ENCODE peak calls at places on chromosomes 11 and 22, in seven cellular contexts. T is IMR-90, Y is H9, J is mesenchymal stem cell, P is H1, W is neuronal stem cell, N is trophoblast cell. G is an unnamed sample. For H3K79me1, the result is how much of the 10 kb centered on the place peaks cover.

GRCh38 chr11:65041206-65042035 is at the start of gene SAC3D1:
- DNase-seq in N (peak), J (peak), P (no peak), W (peak), T (peak), Y (no peak), G (peak)

GRCh38 chr11:76025817-76026216 is 180.5 kb downstream of the WNT11 start:
- DNase-seq in Y (no peak), N (no peak), J (no peak), P (no peak), W (no peak), T (no peak), G (peak)

GRCh38 chr11:122069946-122070345 is 46.1 kb downstream of the BLID start:
- DNase-seq in T (peak), N (peak), J (peak), W (peak), P (no peak), Y (peak), G (peak)

GRCh38 chr11:129814244-129814992 is 1.2 kb upstream of the TMEM45B start:
- DNase-seq in Y (no peak), J (no peak), T (no peak), P (no peak), W (no peak), N (no peak), G (peak)

GRCh38 chr11:68934666-68935065 is 31.0 kb downstream of the IGHMBP2 start:
- DNase-seq in Y (no peak), J (no peak), P (no peak), T (no peak), N (no peak), W (no peak), G (no peak)

GRCh38 chr11:72831521-72832300 is 17.5 kb downstream of the ATG16L2 start:
- DNase-seq in Y (peak), T (peak), P (peak), N (peak), W (peak), J (peak), G (peak)

GRCh38 chr11:1571760-1572199 is 291 bp downstream of the DUSP8 start:
- DNase-seq in Y (no peak), T (no peak), N (no peak), P (no peak), J (no peak), W (no peak), G (no peak)

GRCh38 chr22:30282616-30283046 is 6.7 kb downstream of the CASTOR1 start:
- DNase-seq in P (no peak), T (no peak), N (no peak), Y (no peak), W (no peak), J (no peak), G (no peak)

GRCh38 chr22:49754674-49755590 is 72.7 kb downstream of the BRD1 start:
- DNase-seq in W (no peak), N (no peak), T (no peak), J (no peak), Y (peak), P (no peak), G (no peak)

GRCh38 chr11:30960387-30960992 is 374.3 kb upstream of the MPPED2 start:
- DNase-seq in Y (no peak), J (peak), N (peak), T (peak), P (no peak), W (peak), G (peak)

GRCh38 chr11:122808494-122808893 is 29.8 kb upstream of the CRTAM start:
- DNase-seq in J (peak), P (no peak), N (peak), T (peak), Y (no peak), W (no peak), G (no peak)

GRCh38 chr11:45756384-45757010 is 48.5 kb upstream of the SLC35C1 start:
- DNase-seq in W (no peak), Y (no peak), N (no peak), J (no peak), P (no peak), T (no peak), G (peak)
- H3K9ac ChIP-seq in W (no peak), Y (no peak), N (no peak), J (no peak), P (no peak), T (no peak), G (no peak)

DNA sequence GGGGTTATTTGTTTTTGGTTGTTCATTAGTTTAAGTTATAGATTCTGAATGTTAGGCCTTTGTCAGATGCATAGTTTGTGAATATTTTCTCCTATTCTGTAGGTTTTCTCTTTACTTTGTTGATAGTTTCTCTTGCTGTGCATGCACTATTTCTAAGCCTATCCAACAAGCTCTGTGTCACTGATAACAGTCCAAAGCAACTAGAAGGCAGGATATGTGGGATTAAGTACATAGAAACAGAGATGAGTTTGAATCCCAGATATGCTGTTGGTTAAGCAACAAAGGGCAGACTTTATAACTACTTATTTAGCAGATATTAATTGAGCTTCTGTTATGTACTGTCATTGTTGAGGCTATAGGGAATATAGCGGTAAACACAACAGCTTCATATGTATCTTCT is 390.4 kb downstream of the INSC start:
- DNase-seq in N (no peak), Y (no peak), P (no peak), W (no peak), J (no peak), T (no peak), G (no peak)
- H2AK5ac ChIP-seq in N (no peak), Y (no peak), P (no peak), W (no peak), J (no peak), T (no peak), G (no peak)

DNA sequence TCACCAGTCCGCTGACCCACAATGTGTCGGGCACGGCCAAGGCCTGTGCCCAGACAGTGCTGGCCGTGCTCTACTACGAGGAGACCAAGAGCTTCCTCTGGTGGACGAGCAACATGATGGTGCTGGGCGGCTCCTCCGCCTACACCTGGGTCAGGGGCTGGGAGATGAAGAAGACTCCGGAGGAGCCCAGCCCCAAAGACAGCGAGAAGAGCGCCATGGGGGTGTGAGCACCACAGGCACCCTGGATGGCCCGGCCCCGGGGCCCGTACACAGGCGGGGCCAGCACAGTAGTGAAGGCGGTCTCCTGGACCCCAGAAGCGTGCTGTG is 6.1 kb downstream of the SLC35C1 start:
- DNase-seq in P (no peak), J (no peak), Y (no peak), N (no peak), T (no peak), W (no peak), G (no peak)
- H3K79me1 ChIP-seq in P (under half), J (under half), Y (under half), N (under half), T (under half), W (under half), G (under half)

GRCh38 chr11:6323291-6323905 is 3.1 kb upstream of the CAVIN3 start:
- DNase-seq in J (no peak), N (no peak), Y (peak), W (no peak), P (no peak), T (no peak), G (no peak)

GRCh38 chr11:6321961-6322362 is 1.7 kb upstream of the CAVIN3 start:
- DNase-seq in W (peak), J (peak), T (peak), P (no peak), Y (no peak), N (no peak), G (no peak)

GRCh38 chr11:6320411-6321207 is at the start of gene CAVIN3:
- DNase-seq in N (peak), W (peak), T (peak), Y (peak), J (peak), P (no peak), G (peak)

GRCh38 chr11:6319879-6320410 is 356 bp downstream of the CAVIN3 start:
- DNase-seq in J (peak), T (peak), Y (peak), W (peak), P (no peak), N (peak), G (peak)

DNA sequence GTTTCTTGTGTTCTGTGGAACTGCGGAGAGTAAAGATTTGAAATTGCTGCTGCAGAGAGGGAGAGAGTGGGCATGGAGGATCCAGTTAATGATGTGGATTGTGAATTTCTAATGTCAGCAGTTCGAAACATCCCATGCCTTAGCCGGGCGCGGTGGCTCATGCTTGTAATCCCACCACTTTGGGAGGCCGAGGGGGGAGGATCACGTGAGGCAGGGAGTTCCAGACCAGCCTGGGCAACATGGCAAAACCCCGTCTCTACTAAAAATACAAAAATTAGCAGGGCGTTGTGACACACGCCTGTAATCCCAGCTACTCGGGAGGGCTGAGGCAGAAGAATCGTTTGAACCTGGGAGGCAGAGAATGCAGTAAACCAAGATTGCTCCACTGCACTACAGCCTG is 1.1 kb upstream of the CAVIN3 start:
- DNase-seq in N (no peak), P (no peak), Y (no peak), W (no peak), T (no peak), J (no peak), G (no peak)
- H3K9ac ChIP-seq in N (no peak), P (no peak), Y (no peak), W (no peak), T (peak), J (peak), G (peak)

DNA sequence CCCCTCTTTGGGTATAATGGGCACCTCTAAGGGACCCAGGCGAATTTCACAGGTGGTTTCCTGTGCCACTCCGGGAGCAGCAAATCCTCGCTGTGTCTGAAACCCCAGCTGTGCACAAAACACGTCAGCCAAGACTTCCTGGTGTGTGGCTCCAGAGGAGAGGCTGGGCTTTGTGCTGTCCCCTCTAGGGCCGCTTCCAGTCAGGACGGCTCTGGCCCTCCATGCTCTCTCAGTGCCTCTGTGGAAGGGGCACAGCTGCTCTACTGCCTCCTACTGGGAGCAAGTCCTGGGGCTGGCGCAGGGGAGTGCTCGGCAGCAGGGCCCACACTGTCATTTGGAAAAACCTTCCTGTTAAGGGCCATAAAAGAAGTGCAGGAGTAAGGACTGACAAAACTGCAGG is 23.7 kb upstream of the ARFGAP3 start:
- DNase-seq in W (no peak), N (no peak), J (no peak), T (no peak), Y (peak), P (no peak), G (peak)
- H2AK5ac ChIP-seq in W (no peak), N (no peak), J (no peak), T (no peak), Y (no peak), P (no peak), G (no peak)

DNA sequence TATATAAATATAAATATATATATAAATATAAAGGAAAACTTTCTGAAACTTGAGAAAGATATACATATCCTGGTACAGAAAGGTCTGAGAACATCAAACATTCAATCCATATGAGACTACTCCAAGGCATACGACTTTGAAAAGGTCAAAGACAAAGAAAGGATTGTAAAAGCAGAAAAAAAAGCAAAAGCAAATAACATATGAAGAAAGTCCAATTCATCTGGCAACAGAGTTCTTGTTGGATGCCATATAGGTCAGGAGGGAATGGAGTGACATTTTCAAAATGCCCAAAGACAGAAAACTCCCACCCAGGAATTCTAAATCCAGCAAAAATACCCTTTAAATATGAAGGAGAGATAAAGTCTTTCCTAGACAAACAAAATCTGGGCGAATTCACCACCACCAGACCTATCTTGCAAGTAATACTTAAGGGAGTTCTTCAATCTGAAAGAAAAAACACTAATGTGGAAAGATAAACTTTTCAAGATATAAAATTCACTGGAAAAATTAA is 42.3 kb upstream of the MRPL17 start:
- DNase-seq in T (no peak), P (no peak), N (no peak), W (no peak), J (no peak), Y (no peak), G (no peak)
- H3K79me1 ChIP-seq in T (under half), P (under half), N (under half), W (under half), J (under half), Y (under half), G (under half)

GRCh38 chr11:7871056-7871455 is 60.0 kb downstream of the OR10A6 start:
- DNase-seq in N (peak), J (no peak), T (peak), W (no peak), P (no peak), Y (no peak), G (no peak)

GRCh38 chr11:7874061-7874460 is 57.0 kb downstream of the OR10A6 start:
- DNase-seq in T (no peak), N (peak), P (no peak), W (no peak), Y (no peak), J (no peak), G (no peak)

GRCh38 chr11:7872913-7873312 is 58.2 kb downstream of the OR10A6 start:
- DNase-seq in W (no peak), N (no peak), J (no peak), P (no peak), Y (no peak), T (no peak), G (no peak)

DNA sequence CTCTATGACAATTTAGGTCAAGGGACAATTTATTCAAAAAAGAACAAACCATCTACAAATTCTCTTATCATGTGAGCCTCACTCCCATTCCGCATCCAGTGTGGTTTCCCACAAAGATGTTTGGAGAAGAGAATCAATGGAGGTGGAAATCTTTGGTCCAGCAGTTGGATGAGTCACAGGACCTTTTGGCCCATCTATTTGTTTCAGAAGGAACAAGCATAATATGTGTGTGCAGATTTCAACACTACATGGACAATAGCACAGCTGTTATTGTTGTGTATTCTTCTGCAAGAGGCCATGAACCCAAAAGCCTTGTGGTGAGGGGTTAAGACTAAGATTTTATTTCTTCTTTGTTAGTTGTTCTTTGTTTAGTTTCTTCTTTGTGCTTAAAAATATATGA is 61.6 kb downstream of the OR10A6 start:
- DNase-seq in Y (no peak), P (no peak), N (no peak), W (no peak), T (no peak), J (peak), G (no peak)
- H3K9ac ChIP-seq in Y (no peak), P (no peak), N (no peak), W (no peak), T (no peak), J (no peak), G (no peak)

GRCh38 chr22:26677217-26677616 is 19.8 kb downstream of the MIAT start:
- DNase-seq in J (no peak), W (no peak), T (no peak), N (no peak), P (no peak), Y (no peak), G (no peak)
- H2AK5ac ChIP-seq in J (no peak), W (no peak), T (no peak), N (no peak), P (no peak), Y (no peak), G (no peak)

GRCh38 chr11:18588297-18589252 is at the start of gene UEVLD:
- DNase-seq in Y (peak), P (peak), T (peak), W (peak), N (peak), J (peak), G (peak)
- H3K79me1 ChIP-seq in Y (under half), P (under half), T (half or more), W (under half), N (under half), J (under half), G (under half)